ENCODE peak calls at places on chromosomes 5 and 9, in nine cellular contexts. T, D, E, N, C, A, W, I and P are unnamed samples.

GRCh38 chr5:168172718-168173045 is 118.8 kb upstream of the WWC1 start:
- ATAC-seq in T (peak), D (no peak), E (no peak), N (no peak), C (no peak), A (no peak), W (peak), I (no peak), P (no peak)

GRCh38 chr9:99835581-99835980 is 13.9 kb downstream of the NR4A3 start:
- ATAC-seq in T (no peak), D (no peak), E (no peak), N (no peak), C (no peak), A (no peak), W (no peak), I (no peak), P (no peak)

GRCh38 chr5:132203464-132203818 is 24.2 kb downstream of the P4HA2 start:
- ATAC-seq in T (peak), D (no peak), E (no peak), N (no peak), C (no peak), A (no peak), W (no peak), I (peak), P (peak)

GRCh38 chr9:69432623-69433022 is 107.6 kb downstream of the ENTREP1 start:
- ATAC-seq in T (no peak), D (no peak), E (no peak), N (no peak), C (no peak), A (no peak), W (no peak), I (no peak), P (no peak)

GRCh38 chr9:3398232-3398648 is 127.6 kb downstream of the RFX3 start:
- ATAC-seq in T (no peak), D (peak), E (peak), N (peak), C (peak), A (peak), W (peak), I (peak), P (peak)

GRCh38 chr9:137326436-137327060 is 24.5 kb upstream of the NRARP start:
- ATAC-seq in T (no peak), D (peak), E (peak), N (peak), C (peak), A (peak), W (no peak), I (peak), P (peak)

GRCh38 chr5:127196042-127196441 is 94.6 kb upstream of the MEGF10 start:
- ATAC-seq in T (no peak), D (no peak), E (no peak), N (no peak), C (no peak), A (no peak), W (no peak), I (no peak), P (no peak)

GRCh38 chr5:72388652-72389051 is 68.5 kb downstream of the PTCD2 start:
- ATAC-seq in T (peak), D (no peak), E (no peak), N (no peak), C (no peak), A (no peak), W (no peak), I (no peak), P (no peak)

GRCh38 chr9:61666849-61667371 is 477.1 kb downstream of the SPATA31A7 start:
- ATAC-seq in T (no peak), D (no peak), E (no peak), N (no peak), C (no peak), A (no peak), W (no peak), I (no peak), P (no peak)

GRCh38 chr9:112744177-112744576 is 6.4 kb upstream of the SNX30 start:
- ATAC-seq in T (peak), D (no peak), E (no peak), N (no peak), C (no peak), A (no peak), W (peak), I (no peak), P (no peak)

GRCh38 chr9:18665947-18666346 is 192.0 kb downstream of the ADAMTSL1 start:
- ATAC-seq in T (no peak), D (no peak), E (no peak), N (no peak), C (no peak), A (no peak), W (peak), I (no peak), P (no peak)

GRCh38 chr5:32709789-32710334 is 1.3 kb upstream of the NPR3 start:
- ATAC-seq in T (peak), D (no peak), E (no peak), N (peak), C (peak), A (no peak), W (peak), I (peak), P (peak)

GRCh38 chr5:147998704-147999103 is 65.1 kb upstream of the SPINK5 start:
- ATAC-seq in T (no peak), D (no peak), E (no peak), N (no peak), C (no peak), A (no peak), W (no peak), I (no peak), P (no peak)

GRCh38 chr5:163478126-163478981 is 17.9 kb downstream of the HMMR start:
- ATAC-seq in T (no peak), D (no peak), E (no peak), N (no peak), C (no peak), A (peak), W (no peak), I (no peak), P (peak)

GRCh38 chr9:122445155-122445749 is 32.5 kb downstream of the OR1J1 start:
- ATAC-seq in T (no peak), D (no peak), E (no peak), N (no peak), C (no peak), A (no peak), W (no peak), I (no peak), P (no peak)

GRCh38 chr9:87184956-87185642 is 237.8 kb upstream of the GAS1 start:
- ATAC-seq in T (no peak), D (no peak), E (no peak), N (no peak), C (no peak), A (no peak), W (no peak), I (no peak), P (no peak)

GRCh38 chr9:7238244-7238637 is 480.5 kb downstream of the KDM4C start:
- ATAC-seq in T (no peak), D (no peak), E (no peak), N (no peak), C (no peak), A (no peak), W (no peak), I (no peak), P (no peak)

GRCh38 chr5:151093476-151093889 is 12.6 kb upstream of the TNIP1 start:
- ATAC-seq in T (peak), D (no peak), E (peak), N (peak), C (peak), A (no peak), W (peak), I (peak), P (peak)

GRCh38 chr9:112048924-112049785 is 125.9 kb downstream of the SUSD1 start:
- ATAC-seq in T (peak), D (no peak), E (no peak), N (no peak), C (no peak), A (no peak), W (peak), I (no peak), P (no peak)

GRCh38 chr5:95762681-95763041 is 31.5 kb downstream of the RHOBTB3 start:
- ATAC-seq in T (no peak), D (no peak), E (no peak), N (no peak), C (no peak), A (no peak), W (no peak), I (no peak), P (no peak)

GRCh38 chr9:27414215-27414731 is 109.8 kb upstream of the IFNK start:
- ATAC-seq in T (peak), D (no peak), E (no peak), N (no peak), C (no peak), A (no peak), W (peak), I (no peak), P (no peak)

GRCh38 chr5:43305948-43306563 is 7.2 kb downstream of the HMGCS1 start:
- ATAC-seq in T (peak), D (peak), E (peak), N (peak), C (peak), A (peak), W (peak), I (peak), P (peak)

GRCh38 chr5:142795246-142795645 is 25.1 kb downstream of the ARHGAP26 start:
- ATAC-seq in T (peak), D (no peak), E (no peak), N (no peak), C (peak), A (no peak), W (peak), I (peak), P (no peak)

GRCh38 chr5:100746730-100747129 is 156.4 kb downstream of the ST8SIA4 start:
- ATAC-seq in T (no peak), D (no peak), E (no peak), N (peak), C (peak), A (no peak), W (no peak), I (peak), P (no peak)